ENCODE peak calls at places on chromosomes 2 and 18, in ten cellular contexts. N, Z, L, A, M, C, R, S, P and G are unnamed samples. For H3K36me3, the result is how much of the 10 kb centered on the place peaks cover.

GRCh38 chr2:217929757-217930707 is 72.8 kb downstream of the TNS1 start:
- DNase-seq in N (no peak), Z (no peak), L (no peak), A (no peak), M (no peak), C (no peak), R (peak), S (no peak), P (peak), G (peak)

GRCh38 chr2:133438026-133438425 is 130.2 kb downstream of the NCKAP5 start:
- DNase-seq in N (no peak), Z (no peak), L (no peak), A (no peak), M (no peak), C (no peak), R (no peak), S (no peak), P (no peak), G (no peak)

GRCh38 chr2:240820014-240820606 is at the start of gene KIF1A:
- DNase-seq in N (no peak), Z (peak), L (no peak), A (peak), M (peak), C (peak), R (no peak), S (no peak), P (peak), G (no peak)

GRCh38 chr18:39190508-39190907 is 1624.9 kb upstream of the CELF4 start:
- DNase-seq in N (no peak), Z (peak), L (no peak), A (no peak), M (no peak), C (no peak), R (no peak), S (no peak), P (no peak), G (no peak)

GRCh38 chr2:196105956-196106355 is 37.3 kb upstream of the DNAH7 start:
- DNase-seq in N (no peak), Z (no peak), L (no peak), A (no peak), M (no peak), C (no peak), R (no peak), S (no peak), P (no peak), G (no peak)

GRCh38 chr2:157893611-157894010 is 17.5 kb upstream of the ACVR1 start:
- DNase-seq in N (no peak), Z (no peak), L (no peak), A (no peak), M (no peak), C (no peak), R (no peak), S (no peak), P (no peak), G (no peak)

GRCh38 chr2:10141736-10142639 is 19.4 kb downstream of the RRM2 start:
- DNase-seq in N (no peak), Z (peak), L (peak), A (peak), M (peak), C (peak), R (no peak), S (no peak), P (peak), G (no peak)

GRCh38 chr2:38797276-38797675 is 19.3 kb downstream of the GEMIN6 start:
- DNase-seq in N (no peak), Z (no peak), L (no peak), A (no peak), M (no peak), C (no peak), R (no peak), S (no peak), P (no peak), G (no peak)

GRCh38 chr18:8212893-8213805 is 396.1 kb upstream of the RAB12 start:
- DNase-seq in N (peak), Z (no peak), L (no peak), A (no peak), M (no peak), C (no peak), R (no peak), S (no peak), P (no peak), G (no peak)

GRCh38 chr2:106065983-106066826 is 127.9 kb downstream of the UXS1 start:
- DNase-seq in N (no peak), Z (peak), L (no peak), A (no peak), M (peak), C (peak), R (no peak), S (no peak), P (no peak), G (no peak)

GRCh38 chr2:118242216-118242615 is 153.9 kb downstream of the INSIG2 start:
- DNase-seq in N (peak), Z (no peak), L (no peak), A (no peak), M (no peak), C (no peak), R (no peak), S (no peak), P (no peak), G (no peak)

GRCh38 chr2:240349133-240350005 is 86.1 kb upstream of the GPC1 start:
- DNase-seq in N (no peak), Z (no peak), L (no peak), A (no peak), M (no peak), C (no peak), R (no peak), S (no peak), P (peak), G (no peak)

GRCh38 chr2:144402282-144402681 is 117.6 kb downstream of the ZEB2 start:
- DNase-seq in N (no peak), Z (no peak), L (no peak), A (no peak), M (no peak), C (no peak), R (no peak), S (no peak), P (peak), G (no peak)

GRCh38 chr2:47534179-47534919 is 131.4 kb downstream of the MSH2 start:
- DNase-seq in N (peak), Z (no peak), L (peak), A (no peak), M (no peak), C (no peak), R (no peak), S (no peak), P (no peak), G (peak)

GRCh38 chr18:702957-703659 is 9.3 kb downstream of the ENOSF1 start:
- DNase-seq in N (peak), Z (no peak), L (no peak), A (no peak), M (no peak), C (no peak), R (no peak), S (no peak), P (no peak), G (peak)

GRCh38 chr2:182685552-182685951 is 30.5 kb upstream of the DNAJC10 start:
- DNase-seq in N (no peak), Z (no peak), L (no peak), A (no peak), M (no peak), C (no peak), R (no peak), S (no peak), P (no peak), G (no peak)

GRCh38 chr18:12598181-12598921 is 59.6 kb downstream of the SPIRE1 start:
- DNase-seq in N (no peak), Z (peak), L (peak), A (no peak), M (peak), C (peak), R (no peak), S (no peak), P (no peak), G (no peak)

GRCh38 chr2:179746982-179747381 is 114.4 kb downstream of the ZNF385B start:
- DNase-seq in N (no peak), Z (no peak), L (no peak), A (no peak), M (no peak), C (no peak), R (no peak), S (no peak), P (no peak), G (no peak)

GRCh38 chr18:74472312-74472711 is 15.2 kb upstream of the DIPK1C start:
- DNase-seq in N (no peak), Z (no peak), L (no peak), A (no peak), M (no peak), C (no peak), R (no peak), S (no peak), P (no peak), G (no peak)

GRCh38 chr2:227862741-227863588 is 8.5 kb upstream of the DAW1 start:
- DNase-seq in N (peak), Z (peak), L (no peak), A (no peak), M (no peak), C (no peak), R (no peak), S (no peak), P (no peak), G (no peak)

GRCh38 chr2:151916632-151917031 is 88.4 kb upstream of the ARL5A start:
- DNase-seq in N (no peak), Z (no peak), L (no peak), A (no peak), M (no peak), C (no peak), R (no peak), S (no peak), P (no peak), G (no peak)

GRCh38 chr2:206531996-206532543 is 88.7 kb downstream of the ADAM23 start:
- DNase-seq in N (no peak), Z (no peak), L (no peak), A (no peak), M (peak), C (no peak), R (no peak), S (no peak), P (no peak), G (no peak)

GRCh38 chr18:22428672-22429071 is 11.0 kb upstream of the CTAGE1 start:
- DNase-seq in N (no peak), Z (no peak), L (no peak), A (no peak), M (no peak), C (no peak), R (no peak), S (no peak), P (no peak), G (no peak)

GRCh38 chr18:44916429-44917183 is 235.9 kb downstream of the SETBP1 start:
- DNase-seq in N (no peak), Z (no peak), L (no peak), A (no peak), M (no peak), C (no peak), R (no peak), S (no peak), P (no peak), G (no peak)

GRCh38 chr18:11802586-11802985 is 48.6 kb upstream of the CHMP1B start:
- DNase-seq in N (no peak), Z (no peak), L (no peak), A (no peak), M (no peak), C (no peak), R (no peak), S (no peak), P (no peak), G (no peak)

GRCh38 chr18:51006061-51006818 is 23.8 kb upstream of the SMAD4 start:
- DNase-seq in N (no peak), Z (no peak), L (peak), A (no peak), M (peak), C (no peak), R (no peak), S (no peak), P (no peak), G (no peak)

GRCh38 chr2:135048122-135048521 is 875 bp upstream of the MAP3K19 start:
- DNase-seq in N (no peak), Z (no peak), L (no peak), A (no peak), M (no peak), C (no peak), R (no peak), S (no peak), P (no peak), G (no peak)

GRCh38 chr2:135047295-135047694 is at the start of gene MAP3K19:
- DNase-seq in N (no peak), Z (peak), L (no peak), A (no peak), M (no peak), C (no peak), R (no peak), S (no peak), P (no peak), G (no peak)

GRCh38 chr2:135037831-135038230 is 9.4 kb downstream of the MAP3K19 start:
- DNase-seq in N (no peak), Z (no peak), L (no peak), A (no peak), M (no peak), C (no peak), R (no peak), S (no peak), P (no peak), G (no peak)

GRCh38 chr2:135043345-135043744 is 3.9 kb downstream of the MAP3K19 start:
- DNase-seq in N (no peak), Z (peak), L (peak), A (no peak), M (no peak), C (no peak), R (no peak), S (no peak), P (no peak), G (no peak)
- TF ChIP-seq CTCF in N (peak), Z (peak), L (peak), A (no peak), M (peak), C (peak), R (peak), S (no peak), P (no peak), G (peak)

DNA sequence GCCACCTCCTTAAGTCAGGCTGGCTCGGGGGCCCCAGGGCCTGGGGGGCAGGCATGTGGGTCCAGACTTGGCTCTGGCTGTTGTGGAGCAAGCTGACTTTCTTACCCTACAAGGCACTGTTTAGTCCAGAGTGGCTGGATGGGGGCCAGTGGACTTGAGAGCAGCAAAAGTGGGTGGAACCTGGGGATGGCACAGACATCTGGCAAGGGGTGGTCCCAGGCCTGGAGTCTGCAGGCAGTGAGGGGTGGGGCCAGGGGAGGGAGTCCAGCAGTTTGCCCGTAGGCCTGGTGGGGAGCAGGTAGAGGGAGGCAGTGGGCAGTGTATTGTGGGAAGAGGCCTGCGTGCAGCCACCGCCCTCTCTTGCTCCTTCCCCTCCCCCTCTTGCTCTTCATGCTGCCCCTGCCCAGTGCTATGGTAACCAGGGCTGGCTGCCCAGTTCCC is 19.1 kb downstream of the SPEG start:
- DNase-seq in N (peak), Z (peak), L (no peak), A (no peak), M (peak), C (peak), R (peak), S (no peak), P (no peak), G (peak)
- H3K4me3 ChIP-seq in N (no peak), Z (no peak), L (no peak), A (no peak), M (no peak), C (no peak), R (no peak), S (no peak), P (no peak), G (no peak)

DNA sequence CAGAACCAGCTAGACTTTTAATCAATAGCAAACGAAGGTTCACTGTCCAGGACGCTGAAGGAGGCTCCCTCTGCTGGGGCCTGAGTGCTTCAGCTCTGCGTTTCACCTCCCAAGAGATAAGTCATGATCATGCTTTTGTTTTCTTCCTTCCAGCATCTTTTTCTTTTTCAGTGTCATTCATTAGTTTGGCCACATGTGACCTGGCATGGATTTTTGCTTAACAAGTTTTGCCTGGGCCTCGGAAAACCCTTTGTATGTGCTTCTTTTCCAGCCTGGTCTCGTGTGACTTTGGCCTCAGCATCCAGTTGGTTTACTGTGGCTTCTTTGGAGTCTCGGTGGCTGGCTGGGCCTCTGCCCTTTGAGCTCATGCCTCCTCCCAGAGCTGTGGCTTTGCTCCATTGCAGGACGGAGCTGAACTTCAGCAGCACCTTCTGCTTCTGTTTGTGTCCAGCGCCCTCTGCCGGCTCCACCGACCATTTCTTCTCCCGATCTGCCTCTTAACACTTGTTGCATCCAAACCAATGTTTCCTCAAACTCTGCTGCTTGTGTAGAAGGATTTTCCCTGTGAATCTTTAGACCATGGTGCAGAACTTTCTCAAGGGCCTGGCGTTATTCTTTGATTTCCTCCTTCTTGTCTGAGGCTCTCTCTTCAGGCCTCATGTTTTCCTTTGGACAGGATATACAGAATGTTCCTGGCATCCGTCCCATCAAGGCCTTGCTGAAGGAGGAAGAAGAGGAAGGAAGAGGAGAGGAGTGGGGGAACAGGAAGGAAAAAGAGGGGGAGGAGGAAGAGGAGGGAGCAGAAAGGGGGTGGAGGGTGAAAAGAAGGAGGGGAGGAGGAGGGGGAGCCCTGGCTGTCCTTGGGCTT is 23.6 kb upstream of the HES6 start:
- DNase-seq in N (peak), Z (peak), L (peak), A (peak), M (peak), C (peak), R (peak), S (peak), P (peak), G (peak)
- H3K36me3 ChIP-seq in N (under half), Z (under half), L (under half), A (half or more), M (under half), C (under half), R (half or more), S (half or more), P (under half), G (under half)

DNA sequence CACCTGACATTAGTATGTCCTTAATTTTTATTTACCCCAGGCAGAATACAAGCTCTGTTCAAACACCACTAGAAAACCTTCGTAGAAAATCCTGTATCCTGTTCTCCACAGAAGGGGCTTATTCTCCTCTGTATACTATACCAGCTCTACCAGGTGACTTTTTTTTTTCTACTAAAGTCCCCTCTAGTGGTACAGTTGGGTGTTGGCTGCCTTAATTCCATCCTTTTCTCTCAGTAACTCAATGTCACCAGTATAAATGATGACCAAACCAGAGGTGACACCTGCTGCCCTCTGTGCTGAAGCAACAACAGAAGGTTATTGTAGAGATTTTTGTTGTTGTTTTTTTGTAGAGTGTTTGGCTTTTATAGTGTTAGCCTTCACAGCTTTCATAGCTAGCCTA is 1322.0 kb downstream of the LRP1B start:
- DNase-seq in N (no peak), Z (peak), L (no peak), A (no peak), M (no peak), C (peak), R (no peak), S (no peak), P (no peak), G (no peak)
- TF ChIP-seq CTCF in N (no peak), Z (peak), L (no peak), A (no peak), M (peak), C (peak), R (no peak), S (no peak), P (no peak), G (no peak)

DNA sequence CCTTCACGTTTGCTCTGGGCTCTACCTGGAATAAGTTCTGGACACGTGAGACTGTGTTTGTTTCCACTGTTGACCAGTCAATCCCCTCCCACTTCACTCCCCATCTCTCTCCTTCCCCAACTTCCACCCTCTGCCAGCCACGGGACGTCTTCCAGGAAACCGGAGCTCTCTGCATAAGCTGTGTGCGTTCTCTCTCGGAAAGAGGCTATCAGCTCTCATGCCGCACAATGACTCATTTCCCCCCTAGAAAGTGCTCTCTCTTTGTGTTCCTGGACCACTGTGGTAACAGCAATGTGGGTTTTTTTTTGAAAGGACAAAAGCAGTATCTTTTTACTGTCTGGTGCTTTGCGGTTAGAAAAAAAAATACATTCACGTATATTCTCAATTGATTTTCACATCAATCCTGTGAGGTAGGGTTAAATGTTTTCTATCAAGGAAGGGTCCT is 10.2 kb downstream of the PROKR1 start:
- DNase-seq in N (peak), Z (no peak), L (peak), A (no peak), M (no peak), C (no peak), R (no peak), S (no peak), P (no peak), G (no peak)
- H3K4me3 ChIP-seq in N (no peak), Z (no peak), L (no peak), A (no peak), M (no peak), C (no peak), R (no peak), S (no peak), P (no peak), G (no peak)

GRCh38 chr2:72033636-72034035 is 114.0 kb downstream of the CYP26B1 start:
- DNase-seq in N (no peak), Z (no peak), L (no peak), A (no peak), M (no peak), C (no peak), R (no peak), S (no peak), P (peak), G (no peak)
- H3K36me3 ChIP-seq in N (under half), Z (under half), L (under half), A (under half), M (under half), C (under half), R (under half), S (under half), P (under half), G (under half)

DNA sequence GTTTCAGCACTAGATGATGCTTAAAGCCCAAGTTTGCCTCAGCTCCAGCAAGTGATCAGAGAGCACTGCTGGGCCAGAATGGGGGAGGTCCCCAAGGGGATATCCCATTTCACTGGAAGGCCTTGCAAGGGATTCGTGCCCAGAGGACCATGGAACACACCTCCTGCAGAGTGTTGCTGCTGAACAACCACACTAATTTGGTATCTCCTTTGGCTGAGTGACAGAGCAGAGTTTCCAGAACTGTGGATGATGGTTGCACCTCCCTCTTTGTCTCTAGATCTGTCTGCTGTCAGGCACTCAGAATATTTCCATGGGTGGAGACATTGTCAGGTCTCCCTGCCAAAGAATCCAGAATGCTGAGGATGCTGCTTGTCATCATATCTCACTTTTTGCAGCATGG is 484.8 kb upstream of the NETO1 start:
- DNase-seq in N (no peak), Z (no peak), L (no peak), A (no peak), M (no peak), C (no peak), R (no peak), S (no peak), P (no peak), G (no peak)
- TF ChIP-seq CTCF in N (no peak), Z (no peak), L (no peak), A (no peak), M (no peak), C (no peak), R (no peak), S (no peak), P (no peak), G (no peak)